ENCODE peak calls at places on chromosomes 6 and 20, in nine cellular contexts. Z, Q, F, E, I, O, P, L and T are unnamed samples.

GRCh38 chr20:29756664-29757063 is 1500.8 kb upstream of the DEFB115 start:
- DNase-seq in Z (no peak), Q (no peak), F (no peak), E (no peak), I (no peak), O (no peak), P (no peak), L (no peak), T (no peak)

GRCh38 chr6:159943965-159944598 is 24.8 kb upstream of the IGF2R start:
- DNase-seq in Z (no peak), Q (no peak), F (no peak), E (no peak), I (no peak), O (no peak), P (no peak), L (no peak), T (no peak)

GRCh38 chr20:58854638-58855471 is 2.3 kb downstream of the GNAS start:
- DNase-seq in Z (no peak), Q (no peak), F (peak; percentile 42), E (no peak), I (no peak), O (peak; percentile 47), P (no peak), L (no peak), T (no peak)

GRCh38 chr6:106886922-106887797 is 87.4 kb downstream of the CD24 start:
- DNase-seq in Z (no peak), Q (no peak), F (no peak), E (no peak), I (no peak), O (no peak), P (no peak), L (no peak), T (no peak)

GRCh38 chr6:102553214-102553613 is 1159.7 kb downstream of the GRIK2 start:
- DNase-seq in Z (no peak), Q (no peak), F (no peak), E (no peak), I (no peak), O (no peak), P (peak; percentile 92), L (no peak), T (no peak)

GRCh38 chr6:11755725-11756124 is 22.9 kb downstream of the ADTRP start:
- DNase-seq in Z (no peak), Q (no peak), F (no peak), E (no peak), I (no peak), O (peak; percentile 43), P (no peak), L (no peak), T (no peak)

GRCh38 chr6:111072801-111073360 is 14.4 kb upstream of the SLC16A10 start:
- DNase-seq in Z (no peak), Q (no peak), F (no peak), E (no peak), I (no peak), O (no peak), P (peak; percentile 2), L (no peak), T (no peak)

GRCh38 chr20:12967932-12968331 is 40.8 kb upstream of the SPTLC3 start:
- DNase-seq in Z (no peak), Q (no peak), F (no peak), E (no peak), I (no peak), O (no peak), P (no peak), L (no peak), T (no peak)

GRCh38 chr20:24993337-24994185 is 1.0 kb upstream of the APMAP start:
- DNase-seq in Z (no peak), Q (peak; percentile 41), F (no peak), E (no peak), I (no peak), O (peak; percentile 79), P (peak; percentile 64), L (peak; percentile 20), T (peak; percentile 6)

GRCh38 chr20:61419010-61419409 is 166.9 kb downstream of the CDH4 start:
- DNase-seq in Z (no peak), Q (no peak), F (no peak), E (no peak), I (no peak), O (no peak), P (peak; percentile 17), L (no peak), T (no peak)

GRCh38 chr20:64214952-64215351 is 40.6 kb upstream of the PCMTD2 start:
- DNase-seq in Z (no peak), Q (no peak), F (no peak), E (no peak), I (no peak), O (no peak), P (no peak), L (no peak), T (no peak)

GRCh38 chr6:163390770-163391169 is 23.7 kb upstream of the QKI start:
- DNase-seq in Z (no peak), Q (no peak), F (no peak), E (no peak), I (no peak), O (no peak), P (no peak), L (no peak), T (no peak)

DNA sequence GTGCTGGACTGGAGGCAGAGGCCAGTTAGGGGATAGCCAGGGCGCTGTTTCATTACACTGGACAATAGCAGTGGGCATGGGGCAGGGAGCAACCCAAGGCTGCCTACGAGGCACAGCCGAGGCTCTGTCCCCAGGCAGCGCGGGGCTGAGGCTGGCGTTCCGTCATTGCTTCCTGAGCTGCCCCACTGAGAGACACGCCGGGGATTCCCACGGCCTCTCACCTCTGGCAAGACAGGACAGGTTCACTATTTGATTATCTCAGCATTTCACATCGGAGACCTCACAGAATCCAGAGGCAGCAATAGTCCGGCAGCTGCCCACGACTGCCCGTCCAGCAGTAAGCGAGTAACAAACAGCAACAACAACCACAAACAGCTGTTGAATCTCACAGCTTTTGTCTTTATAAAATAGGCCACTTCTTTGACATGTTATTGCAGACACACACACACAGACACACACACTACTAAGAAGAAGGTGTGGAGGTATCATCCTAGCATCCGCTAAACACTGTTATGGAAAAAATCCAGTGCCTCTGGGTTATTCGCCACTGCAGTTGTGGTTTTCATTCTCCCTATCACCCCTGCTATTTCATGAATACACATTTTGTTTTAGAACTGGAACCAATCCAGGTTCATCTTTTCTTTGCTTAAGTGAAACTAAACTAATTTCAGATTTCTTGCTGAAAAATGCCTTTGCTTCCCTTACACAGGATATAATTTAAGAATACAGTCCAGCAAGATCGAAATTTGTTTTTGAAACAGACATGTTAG is 19.5 kb downstream of the KIF25 start:
- DNase-seq in Z (no peak), Q (no peak), F (no peak), E (no peak), I (peak; percentile 22), O (no peak), P (no peak), L (peak; percentile 14), T (no peak)
- H3K27me3 ChIP-seq in Z (no peaks in the 10 kb centered on the region), Q (peaks cover 6% of the 10 kb centered on the region), F (no peaks in the 10 kb centered on the region), E (peaks cover 7% of the 10 kb centered on the region), I (no peaks in the 10 kb centered on the region), O (peaks cover 27% of the 10 kb centered on the region), P (no peaks in the 10 kb centered on the region), L (no peaks in the 10 kb centered on the region), T (no peaks in the 10 kb centered on the region)

GRCh38 chr20:44599715-44600114 is 17.3 kb downstream of the PKIG start:
- DNase-seq in Z (no peak), Q (no peak), F (no peak), E (no peak), I (no peak), O (no peak), P (no peak), L (no peak), T (no peak)

GRCh38 chr20:44600301-44600700 is 17.9 kb downstream of the PKIG start:
- DNase-seq in Z (no peak), Q (no peak), F (no peak), E (no peak), I (no peak), O (no peak), P (no peak), L (no peak), T (no peak)

GRCh38 chr20:44601801-44602204 is 19.4 kb downstream of the PKIG start:
- DNase-seq in Z (no peak), Q (peak; percentile 93), F (no peak), E (peak; percentile 76), I (no peak), O (peak; percentile 82), P (no peak), L (no peak), T (no peak)

GRCh38 chr20:44598413-44599290 is 16.3 kb downstream of the PKIG start:
- DNase-seq in Z (no peak), Q (peak; percentile 71), F (no peak), E (peak; percentile 44), I (no peak), O (no peak), P (no peak), L (no peak), T (no peak)

DNA sequence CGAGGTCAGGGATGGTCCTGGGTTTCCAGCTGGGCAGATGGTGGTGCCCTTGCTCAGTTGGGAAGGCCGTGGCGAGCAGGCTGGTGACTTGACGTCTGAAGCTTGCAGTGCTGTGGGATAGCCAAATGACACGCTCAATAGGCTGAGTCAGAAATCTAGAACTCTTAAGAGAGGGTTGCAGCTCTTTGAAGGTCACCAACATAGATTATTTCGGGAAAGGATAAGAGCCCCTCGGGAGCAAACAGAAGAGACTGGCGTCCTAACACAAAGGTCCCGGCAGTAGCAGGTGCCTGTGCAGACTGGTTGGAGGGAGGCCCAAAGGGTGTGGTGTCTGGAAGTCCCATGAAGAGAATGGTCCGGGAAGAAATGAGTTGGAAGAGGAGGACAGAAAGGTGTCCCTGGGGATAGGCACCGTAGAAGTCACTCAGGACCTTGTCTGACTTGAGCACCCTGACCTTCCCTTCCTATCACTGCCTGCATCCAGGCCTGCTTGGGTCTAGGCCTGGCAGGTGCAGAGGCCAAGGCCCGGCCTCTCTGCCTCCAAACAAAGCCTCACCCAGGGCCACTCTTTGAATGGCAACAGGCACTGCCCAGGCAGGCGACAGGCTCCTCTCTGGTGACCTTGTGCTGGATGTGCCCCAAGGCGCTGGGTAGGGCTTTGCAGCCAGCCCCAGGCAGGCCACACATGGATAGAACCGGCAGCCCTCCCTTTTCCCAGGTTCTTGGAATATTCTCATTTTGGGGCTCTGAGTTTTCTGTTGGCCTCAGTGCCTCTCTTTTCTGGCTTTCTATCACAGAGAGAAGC is 18.6 kb downstream of the PKIG start:
- DNase-seq in Z (no peak), Q (no peak), F (no peak), E (peak; percentile 53), I (no peak), O (peak; percentile 79), P (no peak), L (no peak), T (no peak)
- H3K4me1 ChIP-seq in Z (peaks cover 26% of the 10 kb centered on the region), Q (peaks cover 63% of the 10 kb centered on the region), F (peaks cover 8% of the 10 kb centered on the region), E (peaks cover 84% of the 10 kb centered on the region), I (peaks cover 79% of the 10 kb centered on the region), O (peaks cover 29% of the 10 kb centered on the region), P (peaks cover 57% of the 10 kb centered on the region), L (peaks cover 5% of the 10 kb centered on the region), T (peaks cover 12% of the 10 kb centered on the region)

GRCh38 chr6:123529058-123529457 is 107.7 kb downstream of the TRDN start:
- DNase-seq in Z (no peak), Q (no peak), F (no peak), E (no peak), I (no peak), O (no peak), P (no peak), L (no peak), T (no peak)
- H3K27ac ChIP-seq in Z (no peak overlapping the region), Q (no peak overlapping the region), F (no peak overlapping the region), E (peak overlapping the region; percentile 81), I (no peak overlapping the region), O (no peak overlapping the region), P (no peak overlapping the region), L (no peak overlapping the region), T (no peak overlapping the region)

DNA sequence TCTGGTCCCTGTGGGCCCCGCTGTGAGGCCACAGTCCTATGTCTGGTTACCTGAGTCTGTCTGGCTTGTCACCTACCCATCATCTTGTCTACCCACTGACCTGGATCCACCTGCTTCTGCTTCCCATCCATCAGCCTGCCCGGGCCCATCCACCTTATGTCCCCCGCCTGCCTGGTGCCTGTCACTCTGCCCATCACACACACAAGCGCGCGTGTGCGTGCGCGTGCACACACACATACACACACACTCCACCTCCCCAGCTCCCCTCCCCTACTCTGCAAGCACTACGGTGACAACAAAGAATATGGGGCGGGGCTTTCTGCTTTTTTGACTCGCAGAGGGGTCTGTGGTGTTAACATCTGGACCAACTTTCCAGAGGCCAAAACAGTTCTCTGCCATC is 8.0 kb downstream of the CDH22 start:
- DNase-seq in Z (no peak), Q (no peak), F (no peak), E (no peak), I (no peak), O (no peak), P (no peak), L (no peak), T (no peak)
- H3K27me3 ChIP-seq in Z (no peaks in the 10 kb centered on the region), Q (peaks cover 2% of the 10 kb centered on the region), F (no peaks in the 10 kb centered on the region), E (peaks cover 1% of the 10 kb centered on the region), I (peaks cover 55% of the 10 kb centered on the region), O (peaks cover 22% of the 10 kb centered on the region), P (no peaks in the 10 kb centered on the region), L (peaks cover 1% of the 10 kb centered on the region), T (peaks cover 4% of the 10 kb centered on the region)